ENCODE peak calls at places on chromosomes 7 and 10, in ten cellular contexts. L, Q, N, V, G, T, B, U, X and W are unnamed samples.

GRCh38 chr10:95260397-95260881 is 30.4 kb downstream of the PDLIM1 start:
- DNase-seq in V (peak; percentile 76), T (no peak), Q (peak; percentile 91), X (peak; percentile 30), B (no peak), L (no peak), U (no peak), G (no peak), N (no peak), W (no peak)

GRCh38 chr7:132261296-132261695 is 315.0 kb downstream of the PLXNA4 start:
- DNase-seq in Q (no peak), L (no peak), X (no peak), V (no peak), N (no peak), T (no peak), U (no peak), B (no peak), G (no peak), W (no peak)

GRCh38 chr10:20909801-20910200 is 12.7 kb upstream of the NEBL start:
- DNase-seq in U (no peak), V (no peak), N (no peak), T (no peak), L (no peak), Q (no peak), G (no peak), X (no peak), B (no peak), W (no peak)

GRCh38 chr10:30858499-30858898 is 173.2 kb downstream of the ZNF438 start:
- DNase-seq in G (no peak), B (no peak), V (no peak), X (no peak), Q (no peak), L (no peak), U (no peak), N (no peak), T (no peak), W (no peak)

GRCh38 chr10:89389254-89389653 is 3.2 kb upstream of the IFIT1 start:
- DNase-seq in X (no peak), T (no peak), U (no peak), G (no peak), V (no peak), L (no peak), B (no peak), N (no peak), Q (peak; percentile 42), W (peak; percentile 58)

GRCh38 chr7:129664029-129665012 is 52.8 kb downstream of the NRF1 start:
- DNase-seq in N (no peak), G (no peak), B (no peak), V (peak; percentile 28), Q (peak; percentile 75), X (no peak), T (no peak), U (no peak), L (no peak), W (peak; percentile 65)

GRCh38 chr7:13197501-13197900 is 510.1 kb downstream of the ARL4A start:
- DNase-seq in V (no peak), B (no peak), G (no peak), T (no peak), L (no peak), Q (peak; percentile 7), U (no peak), N (no peak), X (no peak), W (no peak)

GRCh38 chr10:123614888-123615287 is 51.3 kb upstream of the GPR26 start:
- DNase-seq in G (peak; percentile 76), Q (peak; percentile 34), T (peak; percentile 81), X (peak; percentile 78), B (peak; percentile 97), L (peak; percentile 87), N (peak; percentile 29), U (peak; percentile 67), V (no peak), W (peak; percentile 57)

GRCh38 chr7:136923111-136923510 is 54.7 kb downstream of the CHRM2 start:
- DNase-seq in Q (peak; percentile 76), T (no peak), U (no peak), G (no peak), N (no peak), B (no peak), V (peak; percentile 82), L (no peak), X (no peak), W (no peak)

GRCh38 chr10:47025253-47025539 is 114.0 kb downstream of the PTPN20 start:
- DNase-seq in B (no peak), V (no peak), X (no peak), G (no peak), T (peak; percentile 1), U (no peak), Q (no peak), L (peak; percentile 24), N (no peak), W (no peak)

GRCh38 chr7:129095258-129095657 is 40.3 kb upstream of the TNPO3 start:
- DNase-seq in X (no peak), V (no peak), U (no peak), L (no peak), T (no peak), Q (no peak), G (no peak), N (peak; percentile 2), B (no peak), W (peak; percentile 91)

GRCh38 chr10:93505075-93505474 is 8.7 kb downstream of the CEP55 start:
- DNase-seq in U (no peak), N (no peak), B (no peak), L (no peak), G (no peak), V (no peak), T (no peak), X (no peak), Q (no peak), W (no peak)

GRCh38 chr7:7709263-7709662 is 9.1 kb downstream of the RPA3 start:
- DNase-seq in N (no peak), X (no peak), U (no peak), T (no peak), Q (no peak), V (no peak), L (peak; percentile 50), B (no peak), G (no peak), W (no peak)

GRCh38 chr7:235576-236395 is 43.4 kb downstream of the FAM20C start:
- DNase-seq in V (no peak), U (no peak), Q (no peak), X (peak; percentile 86), B (no peak), L (no peak), T (no peak), G (peak; percentile 89), N (no peak), W (no peak)

GRCh38 chr10:47222461-47222860 is 77.5 kb upstream of the GDF10 start:
- DNase-seq in Q (no peak), B (no peak), U (no peak), L (no peak), V (no peak), G (no peak), X (no peak), T (no peak), N (no peak), W (no peak)

GRCh38 chr7:150863946-150864345 is 11.6 kb downstream of the AOC1 start:
- DNase-seq in U (no peak), X (no peak), T (no peak), L (no peak), Q (no peak), V (no peak), N (no peak), B (no peak), G (no peak), W (no peak)

DNA sequence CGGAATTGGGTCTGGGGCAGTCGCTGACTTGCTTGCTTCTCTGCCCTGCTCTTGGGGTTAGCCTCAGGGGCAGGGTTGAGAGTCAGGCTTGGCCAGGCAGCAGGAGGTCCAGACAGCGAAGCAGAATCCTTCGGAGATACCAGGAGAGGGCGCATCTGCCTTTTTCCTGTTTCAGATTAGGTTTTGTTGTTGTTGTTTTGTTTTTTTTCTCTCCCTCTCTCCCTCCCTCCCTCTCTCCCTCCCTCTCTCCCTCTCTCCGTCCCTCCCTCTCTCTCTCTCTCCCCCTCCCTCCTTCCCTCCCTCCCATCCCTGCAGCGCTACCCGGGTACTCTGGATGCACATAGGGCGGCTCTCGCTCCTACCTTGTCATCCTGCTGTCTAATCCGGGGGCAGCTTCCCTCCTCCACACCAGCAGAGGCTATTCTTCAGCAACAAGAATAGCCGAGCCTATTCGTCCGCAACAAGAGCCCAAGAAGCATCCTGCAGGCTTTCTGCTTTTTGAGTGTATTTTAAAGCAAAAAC is 758 bp upstream of the OPTN start:
- DNase-seq in G (peak; percentile 75), U (no peak), V (no peak), B (peak; percentile 58), Q (peak; percentile 76), X (peak; percentile 21), N (peak; percentile 25), T (peak; percentile 46), L (peak; percentile 88), W (peak; percentile 75)
- TF ChIP-seq CTCF in G (peak; percentile 39), U (no peak), V (peak; percentile 74), B (no peak), Q (peak; percentile 59), X (no peak), N (peak; percentile 30), T (no peak), L (peak; percentile 62), W (peak; percentile 66)

DNA sequence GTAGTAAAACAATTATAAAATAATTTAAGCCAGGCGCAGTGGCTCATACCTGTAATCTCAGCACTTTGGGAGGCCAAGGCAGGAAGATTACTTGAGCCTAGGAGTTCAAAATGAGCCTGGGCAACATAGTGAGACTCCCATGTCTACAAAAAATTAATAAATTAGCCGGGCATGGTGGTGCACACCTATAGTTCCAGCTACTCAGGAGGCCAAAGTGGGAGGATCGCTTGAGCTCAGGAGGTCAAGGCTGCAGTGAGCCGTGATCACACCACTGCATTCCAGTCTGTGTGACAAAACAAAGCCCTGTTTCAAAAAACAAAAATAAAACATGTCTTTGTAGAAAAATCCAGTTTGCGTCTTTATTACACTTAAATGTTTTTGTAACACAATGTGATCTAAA is 141.9 kb upstream of the KAT6B start:
- DNase-seq in T (no peak), V (no peak), N (no peak), G (no peak), B (no peak), X (no peak), Q (no peak), U (no peak), L (no peak), W (no peak)
- TF ChIP-seq CTCF in T (no peak), V (no peak), N (no peak), G (no peak), B (no peak), X (no peak), Q (no peak), U (no peak), L (no peak), W (no peak)

GRCh38 chr10:54402576-54402975 is 398.5 kb downstream of the PCDH15 start:
- DNase-seq in N (no peak), G (no peak), B (peak; percentile 4), T (peak; percentile 31), Q (peak; percentile 1), U (no peak), X (no peak), V (no peak), L (no peak), W (peak; percentile 26)
- TF ChIP-seq CTCF in N (no peak), G (peak; percentile 34), B (peak; percentile 57), T (peak; percentile 71), Q (no peak), U (no peak), X (peak; percentile 16), V (peak; percentile 5), L (peak; percentile 83), W (peak; percentile 19)

DNA sequence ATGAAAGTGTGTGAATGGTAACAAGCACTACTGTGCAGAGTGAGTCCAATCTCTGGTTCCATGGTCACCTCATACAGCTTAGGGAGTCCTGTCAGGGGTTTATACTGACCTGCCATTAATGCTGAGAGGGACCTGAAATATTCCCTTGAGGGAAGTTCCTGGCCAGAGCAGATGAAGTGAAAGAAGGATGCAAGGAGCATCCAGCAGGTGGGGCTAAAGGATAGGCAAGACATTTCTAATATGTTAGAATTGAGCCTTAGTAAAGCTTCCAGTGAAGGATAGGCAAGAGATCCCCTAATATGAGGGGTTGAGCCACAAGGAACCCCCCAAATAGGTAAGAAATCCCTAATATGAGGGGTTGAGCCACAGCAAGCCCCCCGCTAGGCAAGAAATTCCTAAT is 25.5 kb upstream of the FAM221A start:
- DNase-seq in N (no peak), V (no peak), X (peak; percentile 82), B (peak; percentile 14), L (peak; percentile 65), U (no peak), Q (peak; percentile 23), T (no peak), G (no peak), W (peak; percentile 24)
- TF ChIP-seq CTCF in N (no peak), V (peak; percentile 39), X (peak; percentile 82), B (peak; percentile 18), L (peak; percentile 75), U (no peak), Q (peak; percentile 41), T (no peak), G (peak; percentile 18), W (peak; percentile 6)